ENCODE peak calls at places on chromosomes 12 and 14, in six cellular contexts. X, D, C, W, E and K are unnamed samples.
A peak's percentile ranks its signal among the peaks of the same experiment; 100 is the strongest.

GRCh38 chr14:90301580-90302181 is 30.1 kb downstream of the NRDE2 start:
- DNase-seq in X (no peak), D (no peak), C (no peak), W (peak; percentile 70), E (peak; percentile 80), K (peak; percentile 60)

GRCh38 chr12:76653342-76653741 is 93.8 kb upstream of the OSBPL8 start:
- DNase-seq in X (no peak), D (no peak), C (no peak), W (no peak), E (no peak), K (no peak)

GRCh38 chr12:3259976-3260375 is 182.8 kb downstream of the TSPAN9 start:
- DNase-seq in X (no peak), D (no peak), C (no peak), W (no peak), E (no peak), K (no peak)

GRCh38 chr14:94562019-94562418 is 777 bp downstream of the SERPINA4 start:
- DNase-seq in X (peak; percentile 6), D (no peak), C (no peak), W (no peak), E (no peak), K (no peak)

GRCh38 chr12:115232455-115233156 is 548.6 kb upstream of the TBX3 start:
- DNase-seq in X (no peak), D (no peak), C (no peak), W (peak; percentile 92), E (peak; percentile 47), K (no peak)

GRCh38 chr14:104603623-104604401 is 760 bp downstream of the TMEM179 start:
- DNase-seq in X (no peak), D (peak; percentile 74), C (no peak), W (no peak), E (no peak), K (no peak)

GRCh38 chr12:93115646-93116045 is 186.6 kb upstream of the EEA1 start:
- DNase-seq in X (no peak), D (no peak), C (no peak), W (no peak), E (peak; percentile 62), K (peak; percentile 66)

GRCh38 chr14:104289485-104289884 is 151.1 kb downstream of the KIF26A start:
- DNase-seq in X (no peak), D (no peak), C (no peak), W (no peak), E (no peak), K (no peak)

GRCh38 chr14:22159049-22159448 is 430.0 kb downstream of the DAD1 start:
- DNase-seq in X (no peak), D (no peak), C (no peak), W (no peak), E (no peak), K (peak; percentile 53)

GRCh38 chr12:48118491-48118890 is 673 bp upstream of the PFKM start:
- DNase-seq in X (no peak), D (no peak), C (no peak), W (peak; percentile 5), E (peak; percentile 26), K (no peak)

GRCh38 chr14:75257241-75257640 is 21.4 kb upstream of the FOS start:
- DNase-seq in X (no peak), D (no peak), C (no peak), W (peak; percentile 50), E (peak; percentile 32), K (peak; percentile 71)

GRCh38 chr14:105498430-105499255 is 7.6 kb downstream of the TEDC1 start:
- DNase-seq in X (peak; percentile 60), D (peak; percentile 79), C (no peak), W (no peak), E (no peak), K (no peak)

GRCh38 chr14:57168138-57168695 is 100.5 kb downstream of the EXOC5 start:
- DNase-seq in X (no peak), D (no peak), C (no peak), W (no peak), E (no peak), K (peak; percentile 7)

GRCh38 chr12:132078190-132078589 is 65.9 kb downstream of the DDX51 start:
- DNase-seq in X (no peak), D (no peak), C (no peak), W (no peak), E (peak; percentile 91), K (peak; percentile 38)

GRCh38 chr14:88352299-88353097 is 29.4 kb upstream of the KCNK10 start:
- DNase-seq in X (no peak), D (no peak), C (no peak), W (no peak), E (peak; percentile 54), K (peak; percentile 79)

GRCh38 chr14:98144964-98145363 is 1127.0 kb downstream of the BCL11B start:
- DNase-seq in X (no peak), D (no peak), C (no peak), W (no peak), E (no peak), K (no peak)

GRCh38 chr12:4997939-4998338 is 45.7 kb upstream of the KCNA5 start:
- DNase-seq in X (no peak), D (peak; percentile 90), C (no peak), W (peak; percentile 24), E (peak; percentile 58), K (peak; percentile 95)

GRCh38 chr14:95191445-95192199 is 34.3 kb upstream of the DICER1 start:
- DNase-seq in X (no peak), D (no peak), C (no peak), W (no peak), E (no peak), K (no peak)